ENCODE peak calls at places on chromosomes 16 and 17, in five cellular contexts. H is effector CD4-positive, alpha-beta T cell; F is germinal center; R is body of pancreas; U is stimulated activated CD4-positive, alpha-beta T cell treated with anti-CD3 and anti-CD28 coated beads, Interleukin-1b, Interleukin-23, amount 100 ng/mL, for 4 hours. Y is an unnamed sample.

GRCh38 chr17:57808882-57809281 is 41.0 kb downstream of the MRPS23 start:
- DNase-seq in H (no peak), F (no peak), R (no peak), U (no peak), Y (no peak)

GRCh38 chr16:4733211-4733742 is 794 bp downstream of the ANKS3 start:
- DNase-seq in H (no peak), F (no peak), R (no peak), U (no peak), Y (no peak)

GRCh38 chr17:82317394-82318168 is at the start of gene CD7:
- DNase-seq in H (peak), F (no peak), R (no peak), U (peak), Y (no peak)

GRCh38 chr17:70636517-70637133 is 467.3 kb downstream of the KCNJ2 start:
- DNase-seq in H (no peak), F (peak), R (no peak), U (no peak), Y (no peak)

GRCh38 chr17:55089955-55090573 is 121.5 kb downstream of the STXBP4 start:
- DNase-seq in H (peak), F (no peak), R (no peak), U (peak), Y (no peak)

GRCh38 chr16:80060470-80060869 is 459.9 kb upstream of the MAF start:
- DNase-seq in H (no peak), F (no peak), R (no peak), U (no peak), Y (no peak)

GRCh38 chr16:62014534-62014933 is 21.7 kb downstream of the CDH8 start:
- DNase-seq in H (no peak), F (no peak), R (no peak), U (no peak), Y (no peak)

GRCh38 chr17:28327031-28327607 is 8.1 kb downstream of the TMEM97 start:
- DNase-seq in H (no peak), F (no peak), R (no peak), U (no peak), Y (no peak)

GRCh38 chr17:8680402-8680801 is 49.9 kb upstream of the MYH10 start:
- DNase-seq in H (no peak), F (no peak), R (no peak), U (no peak), Y (no peak)

GRCh38 chr17:68576137-68576536 is 25.0 kb downstream of the FAM20A start:
- DNase-seq in H (no peak), F (no peak), R (no peak), U (no peak), Y (no peak)

GRCh38 chr16:24255446-24256352 is at the start of gene CACNG3:
- DNase-seq in H (peak), F (peak), R (peak), U (no peak), Y (peak)

GRCh38 chr16:52773026-52773425 is 226.1 kb upstream of the TOX3 start:
- DNase-seq in H (no peak), F (no peak), R (no peak), U (no peak), Y (no peak)

GRCh38 chr16:30519120-30520049 is 7.0 kb downstream of the ZNF768 start:
- DNase-seq in H (no peak), F (no peak), R (no peak), U (no peak), Y (no peak)

GRCh38 chr17:4722678-4723240 is 8.5 kb upstream of the MED11 start:
- DNase-seq in H (no peak), F (no peak), R (no peak), U (no peak), Y (no peak)

GRCh38 chr16:89661215-89661614 is 3.6 kb downstream of the SPATA33 start:
- DNase-seq in H (no peak), F (no peak), R (no peak), U (no peak), Y (no peak)

GRCh38 chr17:45433136-45433535 is 466 bp upstream of the ARHGAP27 start:
- DNase-seq in H (no peak), F (no peak), R (no peak), U (no peak), Y (peak)

GRCh38 chr17:66945451-66945850 is 19.1 kb upstream of the CACNG4 start:
- DNase-seq in H (no peak), F (no peak), R (no peak), U (no peak), Y (peak)

GRCh38 chr17:19533718-19534561 is at the start of gene SLC47A1:
- DNase-seq in H (no peak), F (peak), R (no peak), U (no peak), Y (peak)

GRCh38 chr16:63481060-63481459 is 1444.8 kb upstream of the CDH8 start:
- DNase-seq in H (no peak), F (no peak), R (no peak), U (no peak), Y (no peak)

GRCh38 chr17:79679631-79680340 is 51.0 kb upstream of the ENPP7 start:
- DNase-seq in H (no peak), F (no peak), R (no peak), U (no peak), Y (no peak)

GRCh38 chr17:45410144-45411091 is 22.3 kb downstream of the ARHGAP27 start:
- DNase-seq in H (peak), F (peak), R (no peak), U (peak), Y (peak)

GRCh38 chr17:15441315-15441714 is 26.1 kb downstream of the CDRT4 start:
- DNase-seq in H (no peak), F (no peak), R (no peak), U (no peak), Y (no peak)

GRCh38 chr16:86158688-86159360 is 259.9 kb downstream of the IRF8 start:
- DNase-seq in H (no peak), F (no peak), R (no peak), U (no peak), Y (no peak)

GRCh38 chr17:4706121-4706520 is 2.2 kb upstream of the PELP1 start:
- DNase-seq in H (no peak), F (no peak), R (no peak), U (no peak), Y (no peak)

GRCh38 chr16:87129771-87130170 is 187.4 kb downstream of the C16orf95 start:
- DNase-seq in H (no peak), F (no peak), R (no peak), U (no peak), Y (peak)

GRCh38 chr17:82864721-82865240 is 25.0 kb upstream of the ZNF750 start:
- DNase-seq in H (no peak), F (no peak), R (no peak), U (no peak), Y (no peak)

GRCh38 chr16:88970095-88970494 is 6.9 kb downstream of the CBFA2T3 start:
- DNase-seq in H (no peak), F (no peak), R (no peak), U (no peak), Y (no peak)

GRCh38 chr16:57915267-57915666 is 55.7 kb downstream of the CNGB1 start:
- DNase-seq in H (no peak), F (no peak), R (no peak), U (no peak), Y (no peak)

GRCh38 chr16:72094266-72094610 is 591 bp downstream of the DHX38 start:
- DNase-seq in H (no peak), F (no peak), R (no peak), U (peak), Y (no peak)

Y was measured in cardiac septum.